ENCODE peak calls at places on chromosomes 5 and 9, in six cellular contexts. M is activated CD4-positive, alpha-beta T cell treated with anti-CD3 and anti-CD28 coated beads for 48 hours; S is WTC11; F is HT-29; P is NCI-H1105; W is SJSA1. Z is an unnamed sample.

GRCh38 chr9:130672466-130672865 is 8.1 kb downstream of the PRDM12 start:
- DNase-seq in S (no peak), P (no peak), M (no peak), W (no peak), F (no peak), Z (no peak)

GRCh38 chr5:4245511-4245910 is 649.9 kb downstream of the IRX1 start:
- DNase-seq in P (no peak), W (no peak), M (no peak), S (no peak), F (no peak), Z (no peak)

GRCh38 chr5:142422426-142422825 is 97.6 kb upstream of the SPRY4 start:
- DNase-seq in S (no peak), W (no peak), F (no peak), M (no peak), P (no peak), Z (no peak)

GRCh38 chr5:71922584-71923106 is 184.6 kb upstream of the MAP1B start:
- DNase-seq in S (no peak), M (no peak), F (peak), P (no peak), W (peak), Z (no peak)

GRCh38 chr9:6171667-6172066 is 43.9 kb upstream of the IL33 start:
- DNase-seq in F (no peak), W (no peak), M (no peak), P (no peak), S (no peak), Z (no peak)

GRCh38 chr5:72611111-72611724 is 104.0 kb upstream of the ZNF366 start:
- DNase-seq in S (peak), P (peak), W (peak), F (peak), M (peak), Z (peak)

GRCh38 chr5:91521313-91521712 is 138.2 kb upstream of the ARRDC3 start:
- DNase-seq in S (no peak), F (no peak), W (no peak), M (no peak), P (no peak), Z (no peak)

GRCh38 chr5:112174959-112175594 is 244.0 kb downstream of the EPB41L4A start:
- DNase-seq in S (no peak), W (no peak), P (peak), F (peak), M (peak), Z (no peak)

GRCh38 chr5:130555429-130555828 is 609.6 kb downstream of the HINT1 start:
- DNase-seq in M (no peak), F (peak), W (no peak), S (peak), P (no peak), Z (no peak)

GRCh38 chr9:128625391-128626145 is 31.1 kb downstream of the DYNC2I2 start:
- DNase-seq in W (no peak), F (no peak), M (no peak), P (no peak), S (no peak), Z (no peak)

GRCh38 chr5:115349001-115349817 is 52.8 kb upstream of the CCDC112 start:
- DNase-seq in W (peak), S (no peak), F (peak), M (no peak), P (no peak), Z (no peak)

GRCh38 chr9:75906531-75906930 is 16.1 kb downstream of the PCSK5 start:
- DNase-seq in M (no peak), W (no peak), P (no peak), F (no peak), S (no peak), Z (no peak)

GRCh38 chr5:57441557-57441956 is 41.1 kb downstream of the ACTBL2 start:
- DNase-seq in M (peak), S (no peak), W (peak), F (peak), P (no peak), Z (peak)

GRCh38 chr9:69719368-69719767 is 40.4 kb downstream of the PTAR1 start:
- DNase-seq in W (no peak), F (no peak), M (no peak), S (no peak), P (no peak), Z (no peak)

GRCh38 chr5:126446498-126447224 is 23.5 kb downstream of the GRAMD2B start:
- DNase-seq in M (peak), F (no peak), P (no peak), S (no peak), W (peak), Z (no peak)

GRCh38 chr5:74201334-74202081 is 439.0 kb downstream of the ENC1 start:
- DNase-seq in W (no peak), P (no peak), M (peak), S (no peak), F (peak), Z (no peak)

GRCh38 chr5:137997726-137998213 is 35.1 kb downstream of the FAM13B start:
- DNase-seq in F (no peak), W (no peak), S (no peak), P (no peak), M (peak), Z (no peak)

GRCh38 chr9:4508246-4508906 is 18.1 kb downstream of the SLC1A1 start:
- DNase-seq in M (no peak), P (no peak), W (no peak), F (peak), S (no peak), Z (no peak)

Z was measured in NCI-H1436.